ENCODE peak calls at places on chromosomes 7 and 10, in nine cellular contexts. I is mammary epithelial cell, O is hepatocyte, E is HCT116, Q is GM23338, T is PC-9, C is fibroblast of lung, F is keratinocyte, B is K562. X is an unnamed sample.

GRCh38 chr10:558891-559766 is 130.3 kb downstream of the DIP2C start:
- DNase-seq in F (no peak), I (no peak), B (no peak), E (no peak), Q (no peak), O (no peak), C (no peak), T (no peak), X (no peak)

GRCh38 chr10:21506351-21506750 is 19.1 kb downstream of the SKIDA1 start:
- DNase-seq in F (no peak), Q (no peak), C (no peak), O (no peak), B (no peak), I (no peak), T (no peak), E (no peak), X (no peak)

GRCh38 chr7:128924706-128925588 is 12.8 kb upstream of the IRF5 start:
- DNase-seq in I (no peak), F (no peak), T (no peak), E (no peak), O (no peak), B (no peak), Q (no peak), C (no peak), X (no peak)

GRCh38 chr10:99982728-99983127 is 27.0 kb downstream of the DNMBP start:
- DNase-seq in O (no peak), I (no peak), B (no peak), Q (no peak), T (no peak), C (no peak), E (no peak), F (no peak), X (no peak)

GRCh38 chr7:123023126-123023525 is 27.6 kb upstream of the TAS2R16 start:
- DNase-seq in T (no peak), F (no peak), O (no peak), I (no peak), E (no peak), Q (peak; percentile 8), C (no peak), B (no peak), X (no peak)

GRCh38 chr10:49615721-49616120 is 1.9 kb downstream of the CHAT start:
- DNase-seq in C (no peak), T (no peak), O (no peak), Q (no peak), B (no peak), E (no peak), I (no peak), F (no peak), X (no peak)

GRCh38 chr10:47366731-47367460 is 17.2 kb downstream of the ZNF488 start:
- DNase-seq in B (no peak), O (no peak), I (no peak), C (no peak), T (no peak), F (no peak), E (no peak), Q (no peak), X (no peak)

GRCh38 chr10:125006188-125006680 is 64.3 kb downstream of the ZRANB1 start:
- DNase-seq in C (no peak), I (no peak), E (no peak), B (no peak), O (no peak), Q (no peak), F (no peak), T (no peak), X (no peak)

GRCh38 chr10:73998623-73999622 is 1.0 kb downstream of the VCL start:
- DNase-seq in O (peak; percentile 88), I (peak; percentile 79), C (peak; percentile 84), Q (peak; percentile 73), F (no peak), T (peak; percentile 88), E (peak; percentile 34), B (peak; percentile 51), X (peak; percentile 84)

GRCh38 chr7:69482676-69483075 is 115.6 kb upstream of the AUTS2 start:
- DNase-seq in E (no peak), C (no peak), T (no peak), O (no peak), B (no peak), Q (no peak), I (no peak), F (no peak), X (no peak)

GRCh38 chr7:92682324-92682723 is 92.1 kb upstream of the FAM133B start:
- DNase-seq in C (peak; percentile 50), B (no peak), Q (no peak), O (no peak), F (no peak), I (no peak), T (no peak), E (no peak), X (no peak)

GRCh38 chr10:128894641-128895040 is 572.4 kb upstream of the MGMT start:
- DNase-seq in B (no peak), Q (no peak), F (no peak), O (no peak), C (no peak), T (no peak), I (no peak), E (no peak), X (no peak)

GRCh38 chr10:64170791-64171190 is 649.6 kb downstream of the REEP3 start:
- DNase-seq in B (no peak), O (no peak), C (no peak), F (no peak), Q (no peak), I (no peak), E (no peak), T (no peak), X (no peak)

GRCh38 chr7:57867884-57868701 is 418.1 kb downstream of the ZNF716 start:
- DNase-seq in F (no peak), O (no peak), I (peak; percentile 7), B (no peak), T (no peak), E (no peak), Q (no peak), C (no peak), X (peak; percentile 1)

GRCh38 chr7:5629941-5630340 is 151.5 kb downstream of the RNF216 start:
- DNase-seq in Q (no peak), O (no peak), I (peak; percentile 86), F (peak; percentile 69), E (peak; percentile 7), T (peak; percentile 52), B (no peak), C (peak; percentile 68), X (peak; percentile 55)

GRCh38 chr7:2498708-2499107 is 20.9 kb upstream of the LFNG start:
- DNase-seq in T (no peak), F (no peak), E (no peak), C (no peak), O (no peak), I (no peak), B (no peak), Q (no peak), X (no peak)

GRCh38 chr7:21887779-21888178 is 57.9 kb downstream of the CDCA7L start:
- DNase-seq in T (no peak), F (no peak), E (no peak), C (no peak), I (no peak), O (no peak), Q (no peak), B (no peak), X (no peak)

GRCh38 chr10:102652170-102652926 is 8.1 kb downstream of the TRIM8 start:
- DNase-seq in Q (no peak), E (no peak), B (no peak), I (no peak), T (no peak), C (no peak), O (no peak), F (no peak), X (no peak)

GRCh38 chr10:102654969-102655368 is 10.7 kb downstream of the TRIM8 start:
- DNase-seq in B (no peak), F (no peak), I (no peak), Q (no peak), O (no peak), T (no peak), C (no peak), E (no peak), X (no peak)

GRCh38 chr10:102656791-102657371 is 12.6 kb downstream of the TRIM8 start:
- DNase-seq in F (no peak), T (no peak), E (no peak), O (no peak), B (no peak), C (no peak), I (no peak), Q (no peak), X (no peak)

GRCh38 chr10:102656026-102656425 is 11.7 kb downstream of the TRIM8 start:
- DNase-seq in T (no peak), Q (no peak), I (no peak), E (no peak), O (no peak), F (no peak), B (no peak), C (no peak), X (no peak)

GRCh38 chr10:102654566-102654965 is 10.3 kb downstream of the TRIM8 start:
- DNase-seq in O (no peak), Q (no peak), F (no peak), I (no peak), B (no peak), E (no peak), C (no peak), T (no peak), X (no peak)
- H3K4me1 ChIP-seq in O (peaks cover 8% of the 10 kb centered on the region), Q (peaks cover 24% of the 10 kb centered on the region), F (peaks cover 15% of the 10 kb centered on the region), I (peaks cover 12% of the 10 kb centered on the region), B (peaks cover 31% of the 10 kb centered on the region), E (no peaks in the 10 kb centered on the region), C (peaks cover 12% of the 10 kb centered on the region), T (no peaks in the 10 kb centered on the region), X (peaks cover 32% of the 10 kb centered on the region)

GRCh38 chr10:29897999-29898716 is 161.2 kb downstream of the JCAD start:
- DNase-seq in T (no peak), Q (no peak), B (no peak), E (no peak), I (no peak), C (no peak), O (no peak), F (no peak), X (no peak)
- TF ChIP-seq EZH2 in T (no peak), Q (no peak), B (no peak), E (no peak), I (no peak), C (no peak), O (no peak), F (no peak), X (no peak)

DNA sequence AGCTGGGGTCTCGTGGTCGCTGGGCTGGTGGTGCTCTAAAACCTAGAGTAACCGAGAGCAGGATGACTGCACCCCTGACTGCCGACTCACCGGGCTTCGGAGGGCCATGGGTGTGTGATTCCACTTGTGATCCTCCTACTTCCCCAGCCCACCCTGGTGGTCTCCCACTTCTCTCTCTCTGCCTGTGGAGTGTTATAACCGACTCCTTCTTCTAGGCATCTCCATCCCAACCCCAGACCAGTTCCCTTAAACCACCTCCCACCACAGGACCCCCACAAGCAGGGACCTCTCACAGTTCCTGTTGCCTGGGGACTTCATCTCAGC is 52.4 kb downstream of the IKZF1 start:
- DNase-seq in I (no peak), T (no peak), F (no peak), E (no peak), Q (no peak), B (no peak), C (no peak), O (no peak), X (no peak)
- H3K4me3 ChIP-seq in I (no peak overlapping the region), T (no peak overlapping the region), F (no peak overlapping the region), E (no peak overlapping the region), Q (no peak overlapping the region), B (no peak overlapping the region), C (no peak overlapping the region), O (no peak overlapping the region), X (no peak overlapping the region)

DNA sequence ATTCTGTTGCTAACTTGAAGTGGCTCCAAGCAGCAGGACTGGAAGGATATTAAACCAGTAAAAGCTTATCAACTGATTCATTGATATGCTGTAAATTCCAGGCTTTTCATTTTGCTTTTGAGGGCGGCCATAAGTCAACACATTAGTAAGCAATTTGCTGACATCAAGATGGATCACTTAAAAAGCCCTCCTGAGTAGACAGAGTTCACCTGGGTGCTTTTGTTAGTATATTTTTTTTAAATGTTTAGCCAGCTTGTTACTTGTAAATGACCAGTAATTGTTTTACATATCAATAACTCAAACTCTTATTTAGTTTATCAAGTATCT is 26.5 kb downstream of the RNF32 start:
- DNase-seq in T (no peak), B (no peak), C (no peak), E (no peak), O (no peak), I (no peak), Q (no peak), F (no peak), X (no peak)
- H3K4me1 ChIP-seq in T (no peaks in the 10 kb centered on the region), B (peaks cover 14% of the 10 kb centered on the region), C (no peaks in the 10 kb centered on the region), E (no peaks in the 10 kb centered on the region), O (peaks cover 29% of the 10 kb centered on the region), I (no peaks in the 10 kb centered on the region), Q (peaks cover 16% of the 10 kb centered on the region), F (no peaks in the 10 kb centered on the region), X (no peaks in the 10 kb centered on the region)